ENCODE peak calls at places on chromosomes 1 and 21, in eight cellular contexts. A is HEK293T; E is Calu3; Z is hypothalamus; O is activated CD4-positive, alpha-beta T cell treated with anti-CD3 and anti-CD28 coated beads for 1 hour; G is T follicular helper cell; L is iris pigment epithelial cell; K is M059J. J is an unnamed sample.

GRCh38 chr1:210272666-210273065 is 40.1 kb downstream of the SERTAD4 start:
- DNase-seq in A (no peak), E (no peak), Z (no peak), O (no peak), G (no peak), L (no peak), K (peak), J (no peak)

GRCh38 chr1:3244539-3245315 is 175.7 kb downstream of the PRDM16 start:
- DNase-seq in A (no peak), E (no peak), Z (no peak), O (no peak), G (no peak), L (no peak), K (peak), J (no peak)

GRCh38 chr1:165397945-165398344 is 41.4 kb upstream of the LMX1A start:
- DNase-seq in A (no peak), E (peak), Z (no peak), O (no peak), G (no peak), L (peak), K (peak), J (no peak)

GRCh38 chr1:165662186-165662585 is 31.2 kb downstream of the MGST3 start:
- DNase-seq in A (no peak), E (no peak), Z (no peak), O (no peak), G (no peak), L (no peak), K (no peak), J (no peak)

GRCh38 chr1:200075522-200075921 is 48.0 kb downstream of the NR5A2 start:
- DNase-seq in A (no peak), E (no peak), Z (no peak), O (no peak), G (no peak), L (no peak), K (peak), J (no peak)

GRCh38 chr21:33761104-33762036 is 119.1 kb downstream of the ITSN1 start:
- DNase-seq in A (peak), E (peak), Z (no peak), O (no peak), G (no peak), L (peak), K (peak), J (peak)

GRCh38 chr1:68230901-68231626 is 1.3 kb downstream of the WLS start:
- DNase-seq in A (no peak), E (peak), Z (no peak), O (no peak), G (no peak), L (no peak), K (peak), J (peak)

GRCh38 chr1:60727553-60727952 is 354.8 kb upstream of the NFIA start:
- DNase-seq in A (no peak), E (no peak), Z (no peak), O (no peak), G (no peak), L (no peak), K (peak), J (peak)

GRCh38 chr1:78839704-78840277 is 166.7 kb downstream of the ADGRL4 start:
- DNase-seq in A (peak), E (peak), Z (no peak), O (no peak), G (no peak), L (peak), K (peak), J (peak)

GRCh38 chr1:245245021-245245667 is 90.4 kb downstream of the KIF26B start:
- DNase-seq in A (no peak), E (peak), Z (no peak), O (no peak), G (no peak), L (no peak), K (no peak), J (no peak)

GRCh38 chr1:38746966-38747600 is 112.5 kb downstream of the RRAGC start:
- DNase-seq in A (no peak), E (no peak), Z (no peak), O (no peak), G (no peak), L (no peak), K (no peak), J (no peak)

GRCh38 chr1:95685091-95685490 is 451.1 kb downstream of the RWDD3 start:
- DNase-seq in A (no peak), E (no peak), Z (no peak), O (no peak), G (no peak), L (no peak), K (no peak), J (no peak)

GRCh38 chr1:112143871-112144441 is 154.5 kb upstream of the KCND3 start:
- DNase-seq in A (peak), E (no peak), Z (no peak), O (no peak), G (no peak), L (no peak), K (no peak), J (no peak)

GRCh38 chr1:184483101-184483813 is 96.4 kb downstream of the C1orf21 start:
- DNase-seq in A (no peak), E (peak), Z (no peak), O (no peak), G (no peak), L (peak), K (peak), J (peak)

GRCh38 chr1:24299901-24300300 is 19.3 kb upstream of the GRHL3 start:
- DNase-seq in A (no peak), E (no peak), Z (no peak), O (no peak), G (no peak), L (no peak), K (peak), J (no peak)

GRCh38 chr21:32378956-32379355 is 13.9 kb downstream of the URB1 start:
- DNase-seq in A (no peak), E (no peak), Z (no peak), O (no peak), G (no peak), L (no peak), K (no peak), J (no peak)

GRCh38 chr1:167541610-167542009 is 12.0 kb downstream of the CREG1 start:
- DNase-seq in A (no peak), E (no peak), Z (no peak), O (no peak), G (no peak), L (peak), K (no peak), J (no peak)

GRCh38 chr1:203645996-203646395 is 19.4 kb downstream of the ATP2B4 start:
- DNase-seq in A (no peak), E (no peak), Z (no peak), O (no peak), G (no peak), L (peak), K (no peak), J (no peak)

GRCh38 chr1:52733368-52733767 is 7.1 kb downstream of the ZYG11B start:
- DNase-seq in A (no peak), E (no peak), Z (no peak), O (no peak), G (no peak), L (no peak), K (no peak), J (no peak)

GRCh38 chr21:17045214-17045835 is 467.5 kb upstream of the CXADR start:
- DNase-seq in A (peak), E (no peak), Z (no peak), O (no peak), G (no peak), L (peak), K (peak), J (peak)

GRCh38 chr1:3015269-3015635 is 6.0 kb upstream of the ACTRT2 start:
- DNase-seq in A (no peak), E (no peak), Z (no peak), O (no peak), G (no peak), L (no peak), K (no peak), J (no peak)

GRCh38 chr21:38273745-38274544 is 17.2 kb downstream of the KCNJ15 start:
- DNase-seq in A (no peak), E (no peak), Z (no peak), O (no peak), G (no peak), L (peak), K (no peak), J (no peak)

GRCh38 chr1:200231787-200232222 is 178.0 kb downstream of the ZNF281 start:
- DNase-seq in A (no peak), E (no peak), Z (no peak), O (no peak), G (no peak), L (peak), K (peak), J (peak)

GRCh38 chr1:202130816-202131522 is 8.3 kb downstream of the GPR37L1 start:
- DNase-seq in A (no peak), E (no peak), Z (peak), O (no peak), G (no peak), L (no peak), K (no peak), J (no peak)

GRCh38 chr1:105442901-105443300 is 1613.6 kb upstream of the PRMT6 start:
- DNase-seq in A (no peak), E (no peak), Z (no peak), O (no peak), G (no peak), L (peak), K (no peak), J (no peak)

GRCh38 chr1:115976900-115977480 is 677 bp downstream of the SLC22A15 start:
- DNase-seq in A (no peak), E (peak), Z (no peak), O (no peak), G (no peak), L (peak), K (no peak), J (no peak)

GRCh38 chr1:25543425-25544242 is at the start of gene LDLRAP1:
- DNase-seq in A (peak), E (peak), Z (peak), O (peak), G (peak), L (peak), K (peak), J (peak)

J was measured in mammary epithelial cell.